ENCODE peak calls at places on chromosomes 11 and 22, in five cellular contexts. L is retinal pigment epithelial cell, F is pons, E is HFFc6, Q is fibroblast of lung. K is an unnamed sample.

GRCh38 chr22:24728790-24729637 is 45.5 kb downstream of the PIWIL3 start:
- DNase-seq in Q (peak), L (no peak), E (no peak), F (peak), K (no peak)

GRCh38 chr22:22085702-22086500 is 103.3 kb upstream of the TOP3B start:
- DNase-seq in L (no peak), F (no peak), Q (no peak), E (peak), K (peak)

GRCh38 chr22:38298312-38299000 is 18.8 kb downstream of the CSNK1E start:
- DNase-seq in Q (peak), L (peak), E (peak), F (no peak), K (no peak)

GRCh38 chr11:45167283-45167682 is 20.8 kb downstream of the PRDM11 start:
- DNase-seq in Q (no peak), L (no peak), F (no peak), E (no peak), K (no peak)

GRCh38 chr11:96741068-96741467 is 351.3 kb downstream of the JRKL start:
- DNase-seq in F (no peak), E (peak), Q (peak), L (no peak), K (no peak)

GRCh38 chr11:100876826-100877545 is 189.9 kb downstream of the ARHGAP42 start:
- DNase-seq in Q (peak), L (peak), E (peak), F (no peak), K (peak)

GRCh38 chr22:49657275-49657973 is 170.2 kb downstream of the BRD1 start:
- DNase-seq in Q (no peak), F (peak), E (no peak), L (no peak), K (no peak)

GRCh38 chr11:7512525-7513209 is 1.1 kb upstream of the PPFIBP2 start:
- DNase-seq in E (no peak), Q (peak), F (peak), L (no peak), K (no peak)

GRCh38 chr22:38201371-38201717 is 450 bp upstream of the MAFF start:
- DNase-seq in E (no peak), F (no peak), Q (no peak), L (no peak), K (no peak)

GRCh38 chr11:70078095-70078795 is at the start of gene ANO1:
- DNase-seq in Q (no peak), L (no peak), E (no peak), F (no peak), K (no peak)

GRCh38 chr11:127392575-127392974 is 392.0 kb upstream of the KIRREL3 start:
- DNase-seq in F (no peak), E (no peak), L (no peak), Q (no peak), K (no peak)

GRCh38 chr11:88831303-88831890 is 234.4 kb downstream of the GRM5 start:
- DNase-seq in F (no peak), E (no peak), L (no peak), Q (no peak), K (no peak)

GRCh38 chr11:2943711-2944118 is 14.5 kb upstream of the PHLDA2 start:
- DNase-seq in Q (no peak), L (no peak), E (no peak), F (no peak), K (no peak)

GRCh38 chr11:110366234-110366633 is 63.5 kb upstream of the FDX1 start:
- DNase-seq in L (peak), E (no peak), Q (peak), F (no peak), K (no peak)

GRCh38 chr22:23305922-23306374 is 125.6 kb downstream of the BCR start:
- DNase-seq in F (peak), Q (peak), E (peak), L (peak), K (no peak)

GRCh38 chr11:120181446-120181992 is 29.3 kb upstream of the OAF start:
- DNase-seq in Q (no peak), E (no peak), F (no peak), L (no peak), K (no peak)

GRCh38 chr11:46896719-46897406 is 21.5 kb downstream of the LRP4 start:
- DNase-seq in Q (peak), L (no peak), F (no peak), E (peak), K (no peak)

GRCh38 chr22:35330258-35330861 is 30.7 kb downstream of the TOM1 start:
- DNase-seq in L (no peak), F (peak), E (peak), Q (peak), K (no peak)

GRCh38 chr22:40635008-40635939 is 1.2 kb downstream of the MRTFA start:
- DNase-seq in L (no peak), F (peak), E (peak), Q (peak), K (no peak)

GRCh38 chr11:41175304-41175972 is 284.0 kb downstream of the LRRC4C start:
- DNase-seq in Q (no peak), F (peak), E (no peak), L (no peak), K (no peak)

K was measured in epithelial cell of proximal tubule.